ENCODE peak calls at places on chromosome 22, in five cellular contexts. S, B, M, X and A are unnamed samples.

GRCh38 chr22:38136607-38137006 is 26.1 kb upstream of the BAIAP2L2 start:
- DNase-seq in S (no peak), B (no peak), M (no peak), X (no peak), A (no peak)

GRCh38 chr22:37416389-37416788 is 10.9 kb downstream of the ELFN2 start:
- DNase-seq in S (no peak), B (no peak), M (no peak), X (no peak), A (no peak)

GRCh38 chr22:44638966-44639739 is 62.9 kb upstream of the PRR5 start:
- DNase-seq in S (peak), B (no peak), M (no peak), X (no peak), A (no peak)

GRCh38 chr22:48096846-48097665 is 1334.6 kb downstream of the TBC1D22A start:
- DNase-seq in S (no peak), B (no peak), M (no peak), X (no peak), A (no peak)

GRCh38 chr22:21937821-21938070 is 14.9 kb downstream of the PPM1F start:
- DNase-seq in S (no peak), B (no peak), M (no peak), X (no peak), A (no peak)

GRCh38 chr22:21990449-21991308 is 8.1 kb upstream of the TOP3B start:
- DNase-seq in S (no peak), B (no peak), M (peak), X (no peak), A (no peak)

GRCh38 chr22:32444068-32444467 is 20.2 kb downstream of the BPIFC start:
- DNase-seq in S (peak), B (no peak), M (peak), X (no peak), A (peak)

GRCh38 chr22:49017769-49018330 is 809.8 kb downstream of the BRD1 start:
- DNase-seq in S (no peak), B (no peak), M (no peak), X (no peak), A (no peak)

GRCh38 chr22:25898707-25899365 is 156.8 kb downstream of the MYO18B start:
- DNase-seq in S (no peak), B (no peak), M (no peak), X (no peak), A (no peak)

GRCh38 chr22:36893262-36893661 is 20.2 kb upstream of the CSF2RB start:
- DNase-seq in S (no peak), B (no peak), M (no peak), X (no peak), A (no peak)

GRCh38 chr22:23289851-23290724 is 109.8 kb downstream of the BCR start:
- DNase-seq in S (peak), B (peak), M (peak), X (peak), A (peak)

GRCh38 chr22:50568626-50569025 is 5.9 kb upstream of the SYCE3 start:
- DNase-seq in S (no peak), B (peak), M (no peak), X (no peak), A (no peak)

GRCh38 chr22:36220457-36220921 is 18.8 kb downstream of the APOL2 start:
- DNase-seq in S (peak), B (no peak), M (no peak), X (peak), A (peak)

GRCh38 chr22:24409707-24410106 is 17.7 kb upstream of the ADORA2A start:
- DNase-seq in S (no peak), B (no peak), M (no peak), X (no peak), A (no peak)

GRCh38 chr22:45210174-45210573 is 30.5 kb downstream of the KIAA0930 start:
- DNase-seq in S (no peak), B (no peak), M (peak), X (no peak), A (no peak)

GRCh38 chr22:32615874-32616564 is 141.4 kb downstream of the FBXO7 start:
- DNase-seq in S (no peak), B (no peak), M (no peak), X (no peak), A (no peak)

GRCh38 chr22:48301421-48301820 is 1526.3 kb downstream of the BRD1 start:
- DNase-seq in S (no peak), B (no peak), M (no peak), X (no peak), A (no peak)

GRCh38 chr22:44928711-44929347 is 81.0 kb downstream of the PHF21B start:
- DNase-seq in S (no peak), B (no peak), M (no peak), X (no peak), A (no peak)

GRCh38 chr22:47328550-47329243 is 566.2 kb downstream of the TBC1D22A start:
- DNase-seq in S (peak), B (no peak), M (no peak), X (peak), A (no peak)

GRCh38 chr22:27241430-27242110 is 560.0 kb downstream of the MN1 start:
- DNase-seq in S (peak), B (peak), M (peak), X (peak), A (no peak)

GRCh38 chr22:37483594-37484114 is 2.5 kb downstream of the MFNG start:
- DNase-seq in S (peak), B (no peak), M (no peak), X (no peak), A (no peak)

GRCh38 chr22:35231585-35232084 is 25.7 kb upstream of the HMGXB4 start:
- DNase-seq in S (peak), B (peak), M (peak), X (peak), A (peak)

GRCh38 chr22:45972091-45972867 is 4.7 kb downstream of the WNT7B start:
- DNase-seq in S (no peak), B (no peak), M (no peak), X (no peak), A (no peak)

GRCh38 chr22:36221799-36222751 is 17.3 kb downstream of the APOL2 start:
- DNase-seq in S (peak), B (peak), M (peak), X (peak), A (peak)

GRCh38 chr22:38148252-38148651 is 33.4 kb downstream of the PLA2G6 start:
- DNase-seq in S (no peak), B (no peak), M (no peak), X (no peak), A (no peak)

GRCh38 chr22:32050678-32051515 is 7.8 kb downstream of the SLC5A1 start:
- DNase-seq in S (no peak), B (peak), M (no peak), X (no peak), A (no peak)

DNA sequence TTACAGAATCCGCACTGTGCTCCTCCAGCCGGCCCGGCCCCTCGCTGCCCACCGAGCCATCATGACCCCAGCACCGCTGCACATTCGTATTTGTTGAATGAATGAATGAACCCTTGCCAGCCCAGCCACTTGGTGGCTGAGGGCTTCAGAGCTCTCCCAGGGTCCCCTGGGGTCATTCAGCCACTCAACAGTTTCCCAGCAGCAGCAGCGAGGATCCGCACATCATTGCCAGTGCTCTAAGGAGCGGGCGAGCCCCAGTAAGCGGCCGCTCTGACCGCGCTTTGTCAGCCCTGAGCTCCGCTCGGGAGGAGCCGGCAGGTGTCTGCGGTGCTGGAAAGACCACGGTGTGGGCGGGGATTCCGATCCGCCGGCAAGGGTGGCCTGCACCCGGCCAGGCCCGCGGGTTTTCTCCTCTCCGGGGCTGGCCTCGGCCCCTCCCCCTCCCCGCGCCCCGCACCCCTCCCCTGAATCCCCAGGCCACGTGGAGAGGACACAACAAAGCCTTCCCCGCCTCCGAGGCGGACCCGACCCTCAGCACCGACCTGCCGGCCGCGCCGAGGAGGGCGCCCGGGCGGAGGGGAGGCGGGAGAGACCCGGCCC is 563 bp downstream of the BID start:
- DNase-seq in S (peak), B (peak), M (peak), X (no peak), A (peak)
- TF ChIP-seq POLR2A in S (no peak), B (no peak), M (no peak), X (no peak), A (no peak)

DNA sequence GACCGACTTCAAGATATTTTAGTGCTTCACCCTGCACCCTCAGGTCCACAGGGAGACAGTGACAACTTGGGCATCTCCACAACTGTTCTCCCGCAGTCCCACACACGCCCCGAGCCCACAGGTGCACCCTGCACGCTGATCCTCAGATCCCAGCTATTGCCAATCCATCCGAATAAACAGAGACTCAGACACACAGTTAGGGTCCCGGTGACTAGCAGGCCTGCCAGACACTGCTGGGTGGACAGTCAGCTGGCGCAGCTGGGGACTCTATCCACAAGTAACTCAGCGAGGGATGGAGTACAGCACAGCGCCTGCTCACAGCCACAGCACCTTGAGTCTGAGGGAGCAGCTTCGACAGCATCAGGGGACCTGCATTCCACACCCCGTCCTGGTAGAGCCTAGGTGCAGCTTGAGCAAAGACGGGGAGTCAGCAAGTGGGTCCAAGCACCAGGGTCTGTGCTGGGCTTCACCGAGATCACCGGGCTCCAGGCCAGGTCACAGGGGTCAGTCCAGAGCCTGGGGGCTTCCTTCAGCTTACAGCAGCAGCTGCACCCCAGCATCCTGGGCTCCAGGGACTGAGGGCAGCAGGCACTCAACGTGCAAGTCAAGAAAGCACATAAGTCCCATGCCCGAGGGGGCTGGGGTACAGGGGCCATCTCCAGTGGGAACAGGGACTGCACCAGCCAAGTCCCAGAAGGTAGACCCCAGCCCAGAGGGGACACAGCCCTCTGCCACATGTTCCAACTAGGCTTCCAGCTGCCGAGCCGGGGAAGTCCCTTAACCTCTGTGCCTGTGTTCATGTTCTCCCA is 7.6 kb downstream of the RPL3 start:
- DNase-seq in S (no peak), B (no peak), M (peak), X (no peak), A (no peak)
- TF ChIP-seq POLR2A in S (peak), B (peak), M (no peak), X (no peak), A (peak)

DNA sequence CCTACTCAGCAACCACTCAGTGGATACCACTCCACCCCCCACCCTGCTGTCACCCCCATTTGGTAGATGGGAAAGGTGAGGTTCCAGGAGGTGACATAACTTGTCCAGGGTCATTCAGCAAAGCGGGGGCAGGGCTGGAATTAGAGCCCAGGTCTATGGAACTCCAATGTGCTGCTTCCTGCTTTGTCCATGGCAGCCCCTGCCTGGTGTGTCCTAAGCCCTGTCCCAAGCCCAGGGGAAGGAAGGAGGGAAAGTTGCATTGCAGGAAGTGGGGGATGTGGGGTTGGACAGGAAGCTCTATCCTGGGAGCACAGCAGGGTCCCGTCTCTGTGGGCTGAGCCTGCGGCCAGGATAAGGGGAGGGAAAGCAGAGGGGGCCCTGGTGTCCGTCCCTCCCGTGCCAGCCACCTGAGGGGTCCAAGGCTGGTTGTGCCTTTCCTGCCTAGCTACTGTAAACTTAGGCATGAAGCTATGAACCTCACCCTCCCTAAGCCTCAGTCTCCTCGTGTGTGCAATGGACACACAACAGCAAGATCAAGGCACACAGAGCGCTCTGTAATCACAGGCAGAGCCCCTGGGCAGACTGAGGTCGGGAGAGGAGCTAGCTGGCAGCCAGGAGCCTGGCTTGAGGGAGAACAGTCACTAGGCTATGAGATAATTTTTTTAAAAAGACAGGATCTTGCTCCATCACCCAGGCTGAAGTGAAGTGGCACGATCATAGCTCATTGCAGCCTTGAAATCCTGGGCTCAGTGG is 12.9 kb downstream of the GAL3ST1 start:
- DNase-seq in S (no peak), B (no peak), M (no peak), X (no peak), A (no peak)
- TF ChIP-seq POLR2A in S (no peak), B (no peak), M (no peak), X (no peak), A (no peak)

GRCh38 chr22:20380486-20380885 is 13.5 kb upstream of the ZNF74 start:
- DNase-seq in S (no peak), B (no peak), M (no peak), X (no peak), A (no peak)
- TF ChIP-seq POLR2A in S (no peak), B (no peak), M (no peak), X (no peak), A (no peak)

GRCh38 chr22:43483669-43484068 is 71.9 kb downstream of the MPPED1 start:
- DNase-seq in S (no peak), B (no peak), M (no peak), X (no peak), A (no peak)
- TF ChIP-seq POLR2A in S (no peak), B (no peak), M (no peak), X (no peak), A (no peak)

DNA sequence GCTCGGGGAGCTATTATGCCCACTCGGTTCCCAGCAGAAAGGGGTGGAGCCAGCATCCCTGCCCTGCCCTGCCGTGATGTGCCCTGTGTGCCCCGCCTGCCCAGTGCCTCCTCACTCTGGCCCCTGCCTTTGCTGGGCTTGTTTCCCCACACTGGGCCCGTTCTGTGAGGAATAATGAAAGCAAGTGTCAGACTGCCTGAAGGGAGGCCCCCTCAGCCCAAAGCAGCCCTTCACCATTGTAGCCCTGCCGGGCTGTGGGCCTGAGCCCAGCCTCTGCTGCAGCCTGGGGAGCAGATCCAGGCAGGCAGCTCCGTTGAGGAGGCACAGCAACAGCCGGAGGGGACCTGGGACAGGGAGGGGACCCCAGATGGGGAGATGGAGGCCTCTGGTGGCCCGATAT is 20.2 kb upstream of the NEFH start:
- DNase-seq in S (no peak), B (no peak), M (no peak), X (no peak), A (no peak)
- TF ChIP-seq POLR2A in S (no peak), B (no peak), M (no peak), X (no peak), A (no peak)

DNA sequence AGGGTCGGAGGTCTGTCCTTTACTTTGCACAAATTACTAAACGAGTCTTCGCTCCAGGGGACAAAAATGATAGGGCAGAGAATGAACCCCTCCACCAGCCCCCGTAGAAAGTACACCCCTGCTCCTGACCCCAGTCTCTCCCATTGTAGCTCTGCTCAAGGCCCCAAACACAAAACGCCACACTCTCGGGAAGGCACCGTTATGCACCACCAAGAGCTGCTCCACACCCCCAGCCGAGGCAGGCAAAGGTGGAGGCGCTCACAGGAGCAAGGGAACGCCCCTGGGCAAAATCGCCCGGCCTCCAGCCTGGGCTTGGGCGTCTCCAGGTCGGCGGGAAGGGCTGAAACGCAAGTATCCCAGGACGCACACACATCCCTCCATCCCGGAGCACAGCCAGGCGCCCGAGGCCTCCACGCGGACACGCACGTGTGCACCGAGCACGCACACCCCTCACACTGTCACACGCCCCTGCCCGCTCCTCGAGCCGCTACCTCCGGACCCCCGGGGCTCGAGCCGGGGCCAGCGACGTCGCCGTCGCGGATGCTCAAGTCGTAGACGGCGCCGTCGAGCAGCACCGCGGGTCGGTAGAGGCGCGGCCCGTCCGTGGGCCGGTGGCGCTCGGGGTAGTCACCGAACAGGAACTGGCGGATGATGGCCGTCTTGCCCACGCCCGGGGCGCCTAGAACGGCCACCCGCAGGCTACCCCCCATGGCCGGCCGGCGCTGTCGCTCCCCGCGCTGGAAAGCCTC is 786 bp downstream of the RASL10A start:
- DNase-seq in S (no peak), B (no peak), M (no peak), X (no peak), A (peak)
- TF ChIP-seq POLR2A in S (no peak), B (no peak), M (no peak), X (no peak), A (no peak)

DNA sequence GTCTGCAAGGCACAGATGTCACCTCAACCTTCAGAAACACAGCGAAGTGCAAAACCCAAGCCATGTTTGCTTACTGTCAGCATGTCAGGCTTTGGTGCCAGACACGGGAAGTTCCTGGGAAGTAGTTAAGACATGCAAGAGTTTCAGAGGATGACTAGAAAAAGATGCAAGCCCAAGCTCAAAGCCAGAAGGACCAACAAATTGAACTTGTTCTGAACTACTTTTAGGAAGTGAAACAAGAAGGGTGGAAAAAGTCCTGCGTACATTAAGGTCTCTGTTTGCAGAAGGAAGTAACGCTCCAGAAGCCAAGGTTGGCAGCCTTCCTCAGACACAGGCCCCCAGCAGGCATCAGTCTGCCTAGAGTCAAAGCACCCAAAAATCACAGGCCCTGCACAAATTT is 2.6 kb downstream of the AP1B1 start:
- DNase-seq in S (peak), B (peak), M (no peak), X (no peak), A (no peak)
- TF ChIP-seq POLR2A in S (no peak), B (no peak), M (no peak), X (no peak), A (no peak)